ENCODE peak calls at places on chromosomes 7 and 10, in eight cellular contexts. H is heart left ventricle, Y is A549, G is prostate gland, P is HCT116, F is esophagus squamous epithelium, N is uterus, J is tibial nerve. U is an unnamed sample.

GRCh38 chr10:8275911-8276310 is 221.4 kb downstream of the GATA3 start:
- DNase-seq in H (no peak), Y (no peak), G (no peak), P (no peak), F (no peak), N (no peak), J (no peak), U (no peak)

GRCh38 chr7:87151002-87151505 is 1.2 kb upstream of the DMTF1 start:
- DNase-seq in H (no peak), Y (no peak), G (no peak), P (no peak), F (no peak), N (no peak), J (no peak), U (no peak)

GRCh38 chr7:142560166-142560565 is 189.1 kb upstream of the PRSS1 start:
- DNase-seq in H (no peak), Y (no peak), G (no peak), P (no peak), F (no peak), N (no peak), J (no peak), U (no peak)

GRCh38 chr10:122504551-122504950 is 43.2 kb downstream of the HTRA1 start:
- DNase-seq in H (peak), Y (peak), G (peak), P (no peak), F (no peak), N (peak), J (peak), U (peak)

GRCh38 chr10:17075510-17075909 is 54.1 kb downstream of the CUBN start:
- DNase-seq in H (no peak), Y (peak), G (no peak), P (no peak), F (no peak), N (peak), J (no peak), U (no peak)

GRCh38 chr10:63236113-63236935 is 103.2 kb downstream of the NRBF2 start:
- DNase-seq in H (no peak), Y (peak), G (peak), P (peak), F (no peak), N (peak), J (no peak), U (peak)

GRCh38 chr7:45053401-45053800 is 35.4 kb downstream of the NACAD start:
- DNase-seq in H (no peak), Y (no peak), G (no peak), P (no peak), F (no peak), N (no peak), J (no peak), U (no peak)

GRCh38 chr7:138932870-138933269 is 48.3 kb downstream of the KIAA1549 start:
- DNase-seq in H (no peak), Y (no peak), G (no peak), P (no peak), F (no peak), N (no peak), J (no peak), U (no peak)

DNA sequence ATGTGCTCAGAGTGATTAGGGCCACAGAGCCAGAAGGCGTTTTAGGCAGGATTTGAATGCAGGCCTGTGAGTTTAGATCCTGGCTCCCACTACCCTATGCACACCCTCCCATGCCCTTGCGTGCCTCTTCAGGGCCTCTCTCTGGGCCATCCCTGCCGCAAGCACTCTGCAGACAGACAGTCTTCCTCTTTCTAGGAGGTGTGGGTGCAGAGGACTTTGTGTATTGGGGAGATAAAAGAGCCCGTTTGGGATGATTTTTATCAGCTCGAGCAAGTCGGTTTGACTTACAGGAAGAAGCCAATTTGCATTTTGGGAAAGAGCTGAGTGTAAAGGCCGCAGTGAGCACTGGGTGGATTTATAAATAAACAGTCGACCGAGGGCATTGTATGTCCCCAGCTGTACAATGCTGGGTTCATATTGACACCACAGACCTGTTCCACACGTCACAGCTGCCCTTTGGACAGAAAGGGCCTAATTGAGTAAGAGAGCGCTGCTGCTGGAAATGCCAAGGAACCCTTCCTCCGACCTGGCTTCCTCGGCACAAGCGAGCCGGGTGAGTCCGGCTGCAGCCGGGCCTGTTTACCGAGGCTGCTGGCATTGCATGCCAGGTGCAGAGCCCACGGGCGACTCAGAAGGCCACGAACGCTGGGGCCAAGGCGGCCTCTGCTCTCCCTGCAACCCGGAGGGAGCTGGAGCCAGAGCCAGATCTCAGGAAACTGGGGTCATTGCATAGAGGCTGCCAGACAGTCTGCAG is 25.1 kb downstream of the ZMIZ1 start:
- DNase-seq in H (no peak), Y (no peak), G (peak), P (no peak), F (no peak), N (peak), J (peak), U (no peak)
- TF ChIP-seq POLR2A in H (no peak), Y (no peak), G (no peak), P (no peak), F (no peak), N (no peak), J (no peak), U (no peak)

GRCh38 chr10:88835095-88835909 is 16.3 kb downstream of the ANKRD22 start:
- DNase-seq in H (peak), Y (peak), G (peak), P (peak), F (peak), N (peak), J (peak), U (peak)
- TF ChIP-seq POLR2A in H (no peak), Y (no peak), G (no peak), P (no peak), F (no peak), N (no peak), J (no peak), U (no peak)

GRCh38 chr10:31004611-31005193 is 27.0 kb downstream of the ZNF438 start:
- DNase-seq in H (no peak), Y (no peak), G (no peak), P (no peak), F (no peak), N (no peak), J (no peak), U (no peak)
- TF ChIP-seq POLR2A in H (no peak), Y (no peak), G (no peak), P (no peak), F (no peak), N (no peak), J (no peak), U (no peak)

GRCh38 chr10:65314253-65314652 is 1611.6 kb upstream of the LRRTM3 start:
- DNase-seq in H (no peak), Y (no peak), G (no peak), P (no peak), F (no peak), N (no peak), J (no peak), U (no peak)
- TF ChIP-seq POLR2A in H (no peak), Y (no peak), G (no peak), P (no peak), F (no peak), N (no peak), J (no peak), U (no peak)

DNA sequence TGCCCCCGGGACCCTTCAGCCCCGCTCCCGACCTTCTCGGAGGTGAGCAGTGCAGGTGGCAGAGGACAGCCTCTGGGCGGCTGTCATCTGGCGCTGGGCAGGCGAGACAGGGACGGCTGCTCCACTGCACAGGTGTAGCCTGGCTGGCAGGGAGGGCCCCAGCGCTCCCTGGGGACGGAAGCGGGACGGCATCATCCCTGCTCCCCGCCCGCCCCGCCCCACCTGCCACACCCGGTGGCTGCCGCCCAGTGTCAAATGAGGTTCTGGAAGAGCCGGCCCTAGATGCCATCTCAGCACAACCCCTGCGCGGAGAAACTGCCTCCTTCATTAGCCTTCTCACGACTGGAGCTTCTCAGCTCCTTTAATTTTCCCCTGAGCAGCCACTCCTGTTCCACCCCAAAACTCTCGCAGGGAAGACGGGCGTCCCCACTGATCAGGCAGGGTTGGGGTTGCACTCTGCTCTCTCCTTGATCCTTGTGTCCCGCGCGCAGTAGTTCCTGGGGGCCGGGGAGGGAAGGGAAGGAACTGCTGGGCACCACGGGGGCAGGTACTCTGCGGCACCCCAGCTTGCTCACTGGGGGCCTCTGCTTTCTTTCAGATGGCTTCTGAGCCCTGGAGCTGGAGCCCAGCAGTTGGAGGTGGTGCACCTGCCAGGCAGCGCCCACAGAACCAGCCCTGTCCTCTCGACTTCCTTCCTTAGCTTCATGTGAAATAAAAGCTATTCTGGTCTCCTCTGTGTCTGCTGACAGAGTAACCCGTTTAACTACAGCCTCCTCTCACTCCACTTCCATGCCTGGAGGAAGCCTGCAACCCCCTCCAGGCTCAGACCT is 12.0 kb downstream of the PLAC9 start:
- DNase-seq in H (no peak), Y (peak), G (peak), P (peak), F (no peak), N (no peak), J (no peak), U (no peak)
- TF ChIP-seq POLR2A in H (no peak), Y (no peak), G (no peak), P (no peak), F (no peak), N (no peak), J (no peak), U (no peak)

U was measured in H54.